ENCODE peak calls at places on chromosomes 11 and 22, in four cellular contexts. V, G, O and C are unnamed samples.

GRCh38 chr22:33971561-33971961 is 51.3 kb upstream of the LARGE1 start:
- DNase-seq in V (no peak), G (no peak), O (no peak), C (no peak)

GRCh38 chr22:28500005-28500404 is 179.6 kb downstream of the TTC28 start:
- DNase-seq in V (no peak), G (no peak), O (no peak), C (no peak)

GRCh38 chr11:34266987-34267386 is 90.8 kb downstream of the ABTB2 start:
- DNase-seq in V (no peak), G (no peak), O (no peak), C (no peak)

GRCh38 chr22:46241397-46242007 is 8.6 kb downstream of the CDPF1 start:
- DNase-seq in V (no peak), G (no peak), O (no peak), C (no peak)

GRCh38 chr11:112321521-112322172 is 61.0 kb upstream of the PLET1 start:
- DNase-seq in V (peak; percentile 82), G (no peak), O (no peak), C (no peak)

GRCh38 chr11:81839016-81839415 is 894.6 kb downstream of the FAM181B start:
- DNase-seq in V (no peak), G (no peak), O (no peak), C (no peak)

GRCh38 chr11:129814244-129814992 is 1.2 kb upstream of the TMEM45B start:
- DNase-seq in V (no peak), G (no peak), O (no peak), C (no peak)

GRCh38 chr11:72048718-72049460 is 31.5 kb downstream of the NUMA1 start:
- DNase-seq in V (no peak), G (no peak), O (no peak), C (no peak)

GRCh38 chr11:94184362-94184761 is 55.7 kb downstream of the PANX1 start:
- DNase-seq in V (no peak), G (no peak), O (no peak), C (no peak)

GRCh38 chr22:38246692-38247091 is 26.1 kb downstream of the TMEM184B start:
- DNase-seq in V (no peak), G (no peak), O (no peak), C (no peak)

GRCh38 chr11:35082322-35083180 is 56.4 kb upstream of the CD44 start:
- DNase-seq in V (peak; percentile 59), G (peak; percentile 71), O (peak; percentile 56), C (peak; percentile 83)

GRCh38 chr11:64759722-64760719 is at the start of gene PYGM:
- DNase-seq in V (peak; percentile 45), G (no peak), O (peak; percentile 84), C (no peak)

GRCh38 chr11:19432370-19433163 is 191.8 kb upstream of the E2F8 start:
- DNase-seq in V (no peak), G (peak; percentile 85), O (no peak), C (no peak)

GRCh38 chr11:119537641-119538253 is 114.8 kb upstream of the THY1 start:
- DNase-seq in V (no peak), G (no peak), O (no peak), C (peak; percentile 7)

GRCh38 chr11:65417221-65417701 is 5.3 kb upstream of the NEAT1 start:
- DNase-seq in V (no peak), G (peak; percentile 57), O (no peak), C (peak; percentile 41)

GRCh38 chr11:64725601-64726139 is 2.7 kb upstream of the NRXN2 start:
- DNase-seq in V (no peak), G (no peak), O (no peak), C (peak; percentile 29)

DNA sequence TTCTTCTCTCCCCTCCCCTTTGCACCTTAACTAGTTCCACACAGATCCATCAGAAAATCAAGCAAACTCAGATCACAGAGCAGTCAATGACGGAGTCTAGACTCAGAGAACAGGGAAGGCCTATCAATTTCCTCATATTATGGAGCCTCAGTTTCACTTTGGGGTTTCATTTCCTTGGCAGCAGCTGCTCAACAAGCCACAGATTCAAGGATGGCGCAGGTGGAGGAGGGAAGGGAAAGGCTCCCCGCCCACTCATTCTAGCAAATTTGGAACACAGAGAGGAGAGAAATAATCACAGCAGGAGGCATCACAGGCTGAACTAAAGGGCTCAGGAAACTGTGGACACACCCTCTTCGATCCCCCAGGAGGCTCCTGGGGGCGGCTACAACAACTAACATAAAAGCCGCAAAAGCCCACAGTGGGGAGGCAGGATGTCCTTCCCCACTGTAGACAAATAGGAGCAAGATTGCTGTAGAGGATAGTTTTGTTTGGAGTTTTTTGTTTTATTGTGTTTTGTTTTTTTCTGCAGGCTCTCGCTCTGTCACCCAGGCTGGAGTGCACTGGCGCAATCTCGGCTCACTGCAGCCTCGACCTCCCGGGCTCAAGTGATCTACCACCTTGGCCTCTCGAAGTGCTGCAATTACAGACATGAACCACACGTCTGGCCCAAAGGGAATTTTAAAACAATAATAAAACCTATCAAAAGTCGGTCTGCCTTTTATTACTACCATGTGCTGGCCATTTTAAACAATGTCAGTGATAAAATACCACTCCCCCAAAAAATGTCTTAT is 3.4 kb downstream of the PLAAT3 start:
- DNase-seq in V (no peak), G (no peak), O (peak; percentile 35), C (no peak)
- TF ChIP-seq CTCF in V (no peak), G (no peak), O (no peak), C (no peak)

GRCh38 chr22:47878460-47878859 is 1116.0 kb downstream of the TBC1D22A start:
- DNase-seq in V (no peak), G (no peak), O (no peak), C (no peak)

GRCh38 chr22:47872761-47873535 is 1110.5 kb downstream of the TBC1D22A start:
- DNase-seq in V (no peak), G (no peak), O (no peak), C (no peak)
- TF ChIP-seq CTCF in V (no peak), G (no peak), O (no peak), C (no peak)

GRCh38 chr11:48207881-48208280 is 8.7 kb upstream of the OR4B1 start:
- DNase-seq in V (no peak), G (no peak), O (no peak), C (no peak)
- TF ChIP-seq CTCF in V (no peak), G (no peak), O (no peak), C (no peak)

GRCh38 chr22:22378446-22379415 is 129.8 kb downstream of the ZNF280B start:
- DNase-seq in V (no peak), G (no peak), O (no peak), C (no peak)

GRCh38 chr22:22376352-22376706 is 131.7 kb downstream of the VPREB1 start:
- DNase-seq in V (no peak), G (no peak), O (no peak), C (no peak)

GRCh38 chr22:22384267-22384666 is 124.3 kb downstream of the ZNF280B start:
- DNase-seq in V (no peak), G (no peak), O (no peak), C (no peak)

GRCh38 chr22:22377335-22377734 is 131.2 kb downstream of the ZNF280B start:
- DNase-seq in V (no peak), G (no peak), O (no peak), C (no peak)

GRCh38 chr22:22380098-22381030 is 128.2 kb downstream of the ZNF280B start:
- DNase-seq in V (no peak), G (peak; percentile 62), O (peak; percentile 72), C (peak; percentile 50)
- TF ChIP-seq CTCF in V (no peak), G (peak; percentile 69), O (peak; percentile 24), C (peak; percentile 16)